ENCODE peak calls at places on chromosomes 6 and 20, in nine cellular contexts. One of them, this sample, is unnamed.

GRCh38 chr6:106254636-106255035 is 70.9 kb downstream of the ATG5 start:
- DNase-seq in T-cell: no peak
- DNase-seq in colonic mucosa: no peak
- DNase-seq in adipocyte: peak; percentile 58
- DNase-seq in activated CD4-positive, alpha-beta T cell treated with anti-CD3 and anti-CD28 coated beads for 1 hour: no peak
- DNase-seq in Caki2: peak; percentile 65
- DNase-seq in A549: no peak
- DNase-seq in NCI-H2081: no peak
- DNase-seq in breast epithelium: no peak
- DNase-seq in this sample: peak; percentile 77

GRCh38 chr6:151070666-151071065 is 169.1 kb upstream of the AKAP12 start:
- DNase-seq in A549: peak; percentile 72
- DNase-seq in NCI-H2081: no peak
- DNase-seq in Caki2: no peak
- DNase-seq in activated CD4-positive, alpha-beta T cell treated with anti-CD3 and anti-CD28 coated beads for 1 hour: no peak
- DNase-seq in adipocyte: peak; percentile 32
- DNase-seq in breast epithelium: no peak
- DNase-seq in T-cell: no peak
- DNase-seq in colonic mucosa: no peak
- DNase-seq in this sample: peak; percentile 60

GRCh38 chr6:63589955-63590411 is 17.7 kb downstream of the LOC128125822 start:
- DNase-seq in NCI-H2081: no peak
- DNase-seq in breast epithelium: no peak
- DNase-seq in T-cell: no peak
- DNase-seq in activated CD4-positive, alpha-beta T cell treated with anti-CD3 and anti-CD28 coated beads for 1 hour: no peak
- DNase-seq in adipocyte: no peak
- DNase-seq in colonic mucosa: no peak
- DNase-seq in A549: no peak
- DNase-seq in Caki2: no peak
- DNase-seq in this sample: no peak

GRCh38 chr20:32018269-32019155 is 8.3 kb downstream of the CCM2L start:
- DNase-seq in adipocyte: no peak
- DNase-seq in T-cell: no peak
- DNase-seq in colonic mucosa: peak; percentile 85
- DNase-seq in breast epithelium: peak; percentile 53
- DNase-seq in NCI-H2081: peak; percentile 82
- DNase-seq in A549: peak; percentile 44
- DNase-seq in activated CD4-positive, alpha-beta T cell treated with anti-CD3 and anti-CD28 coated beads for 1 hour: peak; percentile 26
- DNase-seq in Caki2: peak; percentile 92
- DNase-seq in this sample: no peak

GRCh38 chr20:61162506-61162905 is 89.6 kb upstream of the CDH4 start:
- DNase-seq in A549: no peak
- DNase-seq in adipocyte: no peak
- DNase-seq in breast epithelium: no peak
- DNase-seq in NCI-H2081: no peak
- DNase-seq in colonic mucosa: no peak
- DNase-seq in activated CD4-positive, alpha-beta T cell treated with anti-CD3 and anti-CD28 coated beads for 1 hour: no peak
- DNase-seq in T-cell: no peak
- DNase-seq in Caki2: no peak
- DNase-seq in this sample: no peak

GRCh38 chr20:5696011-5696559 is 54.1 kb upstream of the SHLD1 start:
- DNase-seq in T-cell: no peak
- DNase-seq in breast epithelium: no peak
- DNase-seq in A549: peak; percentile 95
- DNase-seq in activated CD4-positive, alpha-beta T cell treated with anti-CD3 and anti-CD28 coated beads for 1 hour: no peak
- DNase-seq in Caki2: no peak
- DNase-seq in adipocyte: no peak
- DNase-seq in colonic mucosa: no peak
- DNase-seq in NCI-H2081: no peak
- DNase-seq in this sample: peak; percentile 53

GRCh38 chr6:89566930-89567634 is 71.5 kb downstream of the LYRM2 start:
- DNase-seq in breast epithelium: no peak
- DNase-seq in T-cell: no peak
- DNase-seq in Caki2: no peak
- DNase-seq in colonic mucosa: no peak
- DNase-seq in A549: no peak
- DNase-seq in adipocyte: no peak
- DNase-seq in activated CD4-positive, alpha-beta T cell treated with anti-CD3 and anti-CD28 coated beads for 1 hour: no peak
- DNase-seq in NCI-H2081: no peak
- DNase-seq in this sample: no peak

GRCh38 chr6:28296520-28297060 is 15.2 kb downstream of the PGBD1 start:
- DNase-seq in colonic mucosa: no peak
- DNase-seq in adipocyte: no peak
- DNase-seq in NCI-H2081: no peak
- DNase-seq in activated CD4-positive, alpha-beta T cell treated with anti-CD3 and anti-CD28 coated beads for 1 hour: no peak
- DNase-seq in Caki2: no peak
- DNase-seq in breast epithelium: no peak
- DNase-seq in A549: no peak
- DNase-seq in T-cell: no peak
- DNase-seq in this sample: no peak

GRCh38 chr6:129516005-129516404 is 194.0 kb downstream of the ARHGAP18 start:
- DNase-seq in colonic mucosa: no peak
- DNase-seq in A549: no peak
- DNase-seq in NCI-H2081: no peak
- DNase-seq in breast epithelium: no peak
- DNase-seq in T-cell: no peak
- DNase-seq in activated CD4-positive, alpha-beta T cell treated with anti-CD3 and anti-CD28 coated beads for 1 hour: no peak
- DNase-seq in Caki2: no peak
- DNase-seq in adipocyte: peak; percentile 8
- DNase-seq in this sample: no peak

GRCh38 chr6:154341876-154342275 is 14.7 kb downstream of the IPCEF1 start:
- DNase-seq in Caki2: no peak
- DNase-seq in A549: no peak
- DNase-seq in NCI-H2081: no peak
- DNase-seq in breast epithelium: no peak
- DNase-seq in activated CD4-positive, alpha-beta T cell treated with anti-CD3 and anti-CD28 coated beads for 1 hour: no peak
- DNase-seq in adipocyte: peak; percentile 29
- DNase-seq in T-cell: no peak
- DNase-seq in colonic mucosa: no peak
- DNase-seq in this sample: no peak

GRCh38 chr6:93369586-93370134 is 49.7 kb downstream of the EPHA7 start:
- DNase-seq in A549: no peak
- DNase-seq in Caki2: no peak
- DNase-seq in T-cell: no peak
- DNase-seq in NCI-H2081: no peak
- DNase-seq in breast epithelium: no peak
- DNase-seq in activated CD4-positive, alpha-beta T cell treated with anti-CD3 and anti-CD28 coated beads for 1 hour: no peak
- DNase-seq in colonic mucosa: no peak
- DNase-seq in adipocyte: no peak
- DNase-seq in this sample: no peak

GRCh38 chr20:38125157-38126056 is 39.7 kb downstream of the TGM2 start:
- DNase-seq in NCI-H2081: peak; percentile 82
- DNase-seq in T-cell: no peak
- DNase-seq in colonic mucosa: peak; percentile 84
- DNase-seq in adipocyte: no peak
- DNase-seq in activated CD4-positive, alpha-beta T cell treated with anti-CD3 and anti-CD28 coated beads for 1 hour: no peak
- DNase-seq in breast epithelium: no peak
- DNase-seq in A549: peak; percentile 63
- DNase-seq in Caki2: peak; percentile 98
- DNase-seq in this sample: no peak

GRCh38 chr20:50242863-50243609 is 52.4 kb downstream of the CEBPB start:
- DNase-seq in adipocyte: no peak
- DNase-seq in NCI-H2081: no peak
- DNase-seq in breast epithelium: peak; percentile 88
- DNase-seq in colonic mucosa: peak; percentile 76
- DNase-seq in A549: no peak
- DNase-seq in T-cell: no peak
- DNase-seq in Caki2: peak; percentile 51
- DNase-seq in activated CD4-positive, alpha-beta T cell treated with anti-CD3 and anti-CD28 coated beads for 1 hour: no peak
- DNase-seq in this sample: no peak

GRCh38 chr6:26240981-26241770 is 123.8 kb upstream of the BTN3A2 start:
- DNase-seq in Caki2: no peak
- DNase-seq in adipocyte: peak; percentile 77
- DNase-seq in NCI-H2081: no peak
- DNase-seq in A549: no peak
- DNase-seq in colonic mucosa: no peak
- DNase-seq in T-cell: peak; percentile 36
- DNase-seq in activated CD4-positive, alpha-beta T cell treated with anti-CD3 and anti-CD28 coated beads for 1 hour: peak; percentile 41
- DNase-seq in breast epithelium: no peak
- DNase-seq in this sample: peak; percentile 73

GRCh38 chr6:22747576-22747975 is 178.2 kb downstream of the HDGFL1 start:
- DNase-seq in Caki2: no peak
- DNase-seq in colonic mucosa: no peak
- DNase-seq in activated CD4-positive, alpha-beta T cell treated with anti-CD3 and anti-CD28 coated beads for 1 hour: no peak
- DNase-seq in breast epithelium: no peak
- DNase-seq in A549: no peak
- DNase-seq in NCI-H2081: no peak
- DNase-seq in adipocyte: peak; percentile 72
- DNase-seq in T-cell: no peak
- DNase-seq in this sample: peak; percentile 40

GRCh38 chr20:14093652-14094051 is 98.3 kb downstream of the MACROD2 start:
- DNase-seq in T-cell: no peak
- DNase-seq in NCI-H2081: peak; percentile 82
- DNase-seq in Caki2: no peak
- DNase-seq in colonic mucosa: no peak
- DNase-seq in breast epithelium: no peak
- DNase-seq in adipocyte: no peak
- DNase-seq in A549: no peak
- DNase-seq in activated CD4-positive, alpha-beta T cell treated with anti-CD3 and anti-CD28 coated beads for 1 hour: no peak
- DNase-seq in this sample: no peak

GRCh38 chr6:6916598-6916997 is 191.2 kb upstream of the RREB1 start:
- DNase-seq in breast epithelium: no peak
- DNase-seq in colonic mucosa: no peak
- DNase-seq in A549: no peak
- DNase-seq in adipocyte: no peak
- DNase-seq in Caki2: no peak
- DNase-seq in activated CD4-positive, alpha-beta T cell treated with anti-CD3 and anti-CD28 coated beads for 1 hour: no peak
- DNase-seq in T-cell: no peak
- DNase-seq in NCI-H2081: no peak
- DNase-seq in this sample: no peak

GRCh38 chr20:46159101-46159897 is 41.2 kb downstream of the CD40 start:
- DNase-seq in adipocyte: no peak
- DNase-seq in NCI-H2081: no peak
- DNase-seq in colonic mucosa: no peak
- DNase-seq in breast epithelium: no peak
- DNase-seq in activated CD4-positive, alpha-beta T cell treated with anti-CD3 and anti-CD28 coated beads for 1 hour: no peak
- DNase-seq in Caki2: no peak
- DNase-seq in A549: no peak
- DNase-seq in T-cell: no peak
- DNase-seq in this sample: no peak

GRCh38 chr6:167849846-167850459 is 23.2 kb downstream of the AFDN start:
- DNase-seq in NCI-H2081: no peak
- DNase-seq in Caki2: peak; percentile 25
- DNase-seq in adipocyte: peak; percentile 22
- DNase-seq in breast epithelium: peak; percentile 56
- DNase-seq in T-cell: no peak
- DNase-seq in A549: peak; percentile 21
- DNase-seq in colonic mucosa: no peak
- DNase-seq in activated CD4-positive, alpha-beta T cell treated with anti-CD3 and anti-CD28 coated beads for 1 hour: no peak
- DNase-seq in this sample: no peak

GRCh38 chr6:47701374-47701773 is 3.0 kb downstream of the ADGRF4 start:
- DNase-seq in colonic mucosa: no peak
- DNase-seq in Caki2: peak; percentile 72
- DNase-seq in adipocyte: no peak
- DNase-seq in breast epithelium: no peak
- DNase-seq in NCI-H2081: no peak
- DNase-seq in A549: peak; percentile 17
- DNase-seq in activated CD4-positive, alpha-beta T cell treated with anti-CD3 and anti-CD28 coated beads for 1 hour: no peak
- DNase-seq in T-cell: no peak
- DNase-seq in this sample: no peak

GRCh38 chr6:44300424-44300823 is 12.7 kb downstream of the AARS2 start:
- DNase-seq in NCI-H2081: no peak
- DNase-seq in A549: no peak
- DNase-seq in breast epithelium: no peak
- DNase-seq in activated CD4-positive, alpha-beta T cell treated with anti-CD3 and anti-CD28 coated beads for 1 hour: no peak
- DNase-seq in T-cell: no peak
- DNase-seq in colonic mucosa: no peak
- DNase-seq in Caki2: no peak
- DNase-seq in adipocyte: no peak
- DNase-seq in this sample: no peak

GRCh38 chr6:125110056-125110455 is 43.5 kb upstream of the TPD52L1 start:
- DNase-seq in breast epithelium: no peak
- DNase-seq in T-cell: no peak
- DNase-seq in Caki2: no peak
- DNase-seq in activated CD4-positive, alpha-beta T cell treated with anti-CD3 and anti-CD28 coated beads for 1 hour: no peak
- DNase-seq in NCI-H2081: no peak
- DNase-seq in A549: no peak
- DNase-seq in adipocyte: no peak
- DNase-seq in colonic mucosa: no peak
- DNase-seq in this sample: no peak

GRCh38 chr6:151121900-151122299 is 117.9 kb upstream of the AKAP12 start:
- DNase-seq in adipocyte: no peak
- DNase-seq in T-cell: no peak
- DNase-seq in Caki2: no peak
- DNase-seq in NCI-H2081: no peak
- DNase-seq in colonic mucosa: no peak
- DNase-seq in breast epithelium: no peak
- DNase-seq in A549: no peak
- DNase-seq in activated CD4-positive, alpha-beta T cell treated with anti-CD3 and anti-CD28 coated beads for 1 hour: no peak
- DNase-seq in this sample: peak; percentile 20

GRCh38 chr20:10332656-10333421 is 101.2 kb downstream of the MKKS start:
- DNase-seq in NCI-H2081: no peak
- DNase-seq in activated CD4-positive, alpha-beta T cell treated with anti-CD3 and anti-CD28 coated beads for 1 hour: no peak
- DNase-seq in adipocyte: peak; percentile 91
- DNase-seq in A549: no peak
- DNase-seq in Caki2: no peak
- DNase-seq in colonic mucosa: no peak
- DNase-seq in T-cell: no peak
- DNase-seq in breast epithelium: no peak
- DNase-seq in this sample: no peak

GRCh38 chr20:6680441-6680840 is 87.0 kb upstream of the BMP2 start:
- DNase-seq in colonic mucosa: no peak
- DNase-seq in breast epithelium: no peak
- DNase-seq in NCI-H2081: no peak
- DNase-seq in T-cell: no peak
- DNase-seq in activated CD4-positive, alpha-beta T cell treated with anti-CD3 and anti-CD28 coated beads for 1 hour: no peak
- DNase-seq in Caki2: no peak
- DNase-seq in adipocyte: no peak
- DNase-seq in A549: no peak
- DNase-seq in this sample: no peak

GRCh38 chr20:51153867-51154707 is 131.2 kb upstream of the KCNG1 start:
- DNase-seq in T-cell: no peak
- DNase-seq in breast epithelium: no peak
- DNase-seq in A549: no peak
- DNase-seq in Caki2: no peak
- DNase-seq in colonic mucosa: no peak
- DNase-seq in activated CD4-positive, alpha-beta T cell treated with anti-CD3 and anti-CD28 coated beads for 1 hour: no peak
- DNase-seq in NCI-H2081: no peak
- DNase-seq in adipocyte: no peak
- DNase-seq in this sample: no peak

GRCh38 chr6:154509421-154510143 is 903 bp downstream of the CNKSR3 start:
- DNase-seq in T-cell: no peak
- DNase-seq in A549: no peak
- DNase-seq in activated CD4-positive, alpha-beta T cell treated with anti-CD3 and anti-CD28 coated beads for 1 hour: no peak
- DNase-seq in colonic mucosa: peak; percentile 48
- DNase-seq in breast epithelium: no peak
- DNase-seq in NCI-H2081: no peak
- DNase-seq in adipocyte: peak; percentile 69
- DNase-seq in Caki2: peak; percentile 29
- DNase-seq in this sample: peak; percentile 43

GRCh38 chr20:6114696-6115095 is 8.1 kb downstream of the FERMT1 start:
- DNase-seq in A549: no peak
- DNase-seq in adipocyte: no peak
- DNase-seq in colonic mucosa: no peak
- DNase-seq in T-cell: no peak
- DNase-seq in Caki2: no peak
- DNase-seq in breast epithelium: no peak
- DNase-seq in NCI-H2081: no peak
- DNase-seq in activated CD4-positive, alpha-beta T cell treated with anti-CD3 and anti-CD28 coated beads for 1 hour: no peak
- DNase-seq in this sample: no peak

GRCh38 chr6:21603516-21603952 is 10.0 kb downstream of the SOX4 start:
- DNase-seq in adipocyte: no peak
- DNase-seq in Caki2: no peak
- DNase-seq in A549: no peak
- DNase-seq in breast epithelium: no peak
- DNase-seq in activated CD4-positive, alpha-beta T cell treated with anti-CD3 and anti-CD28 coated beads for 1 hour: no peak
- DNase-seq in T-cell: no peak
- DNase-seq in colonic mucosa: no peak
- DNase-seq in NCI-H2081: no peak
- DNase-seq in this sample: no peak

GRCh38 chr6:149586149-149586548 is 20.0 kb downstream of the GINM1 start:
- DNase-seq in T-cell: no peak
- DNase-seq in adipocyte: no peak
- DNase-seq in NCI-H2081: no peak
- DNase-seq in breast epithelium: no peak
- DNase-seq in Caki2: no peak
- DNase-seq in colonic mucosa: no peak
- DNase-seq in A549: peak; percentile 6
- DNase-seq in activated CD4-positive, alpha-beta T cell treated with anti-CD3 and anti-CD28 coated beads for 1 hour: no peak
- DNase-seq in this sample: no peak

GRCh38 chr6:4573958-4574481 is 202.2 kb upstream of the CDYL start:
- DNase-seq in NCI-H2081: no peak
- DNase-seq in adipocyte: peak; percentile 76
- DNase-seq in colonic mucosa: no peak
- DNase-seq in A549: no peak
- DNase-seq in Caki2: no peak
- DNase-seq in breast epithelium: no peak
- DNase-seq in T-cell: no peak
- DNase-seq in activated CD4-positive, alpha-beta T cell treated with anti-CD3 and anti-CD28 coated beads for 1 hour: no peak
- DNase-seq in this sample: peak; percentile 65

This sample was measured in AG10803.